ENCODE peak calls at places on chromosomes 13 and 19, in four cellular contexts. R is H54, U is Peyer's patch, G is A549. P is an unnamed sample.

GRCh38 chr13:51168623-51169022 is 53.6 kb upstream of the FAM124A start:
- DNase-seq in U (no peak), R (no peak), G (no peak), P (no peak)

GRCh38 chr13:110450016-110450900 is 111.3 kb downstream of the RAB20 start:
- DNase-seq in G (no peak), U (no peak), R (no peak), P (peak; percentile 9)

GRCh38 chr19:42081584-42082258 is 5.8 kb downstream of the ZNF574 start:
- DNase-seq in G (peak; percentile 82), R (peak; percentile 67), U (no peak), P (no peak)

GRCh38 chr19:16076154-16076957 is at the start of gene TPM4:
- DNase-seq in G (peak; percentile 93), R (peak; percentile 75), U (peak; percentile 94), P (peak; percentile 97)

GRCh38 chr13:34416833-34417425 is 525.1 kb upstream of the NBEA start:
- DNase-seq in U (peak; percentile 48), G (no peak), R (no peak), P (peak; percentile 20)

GRCh38 chr13:49023441-49023840 is 47.7 kb downstream of the FNDC3A start:
- DNase-seq in G (peak; percentile 24), U (no peak), R (no peak), P (no peak)

GRCh38 chr13:106480511-106480910 is 55.0 kb downstream of the EFNB2 start:
- DNase-seq in U (no peak), G (no peak), R (no peak), P (no peak)

GRCh38 chr19:22502766-22503165 is 80.6 kb upstream of the ZNF98 start:
- DNase-seq in G (no peak), U (no peak), R (no peak), P (no peak)

GRCh38 chr13:105139048-105139379 is 1396.4 kb downstream of the EFNB2 start:
- DNase-seq in G (no peak), U (no peak), R (no peak), P (no peak)

GRCh38 chr19:48963371-48964204 is 1.5 kb upstream of the FTL start:
- DNase-seq in G (peak; percentile 92), U (peak; percentile 92), R (peak; percentile 55), P (peak; percentile 87)
- TF ChIP-seq POLR2A in G (peak; percentile 35), U (peak; percentile 51), R (no peak), P (peak; percentile 39)

DNA sequence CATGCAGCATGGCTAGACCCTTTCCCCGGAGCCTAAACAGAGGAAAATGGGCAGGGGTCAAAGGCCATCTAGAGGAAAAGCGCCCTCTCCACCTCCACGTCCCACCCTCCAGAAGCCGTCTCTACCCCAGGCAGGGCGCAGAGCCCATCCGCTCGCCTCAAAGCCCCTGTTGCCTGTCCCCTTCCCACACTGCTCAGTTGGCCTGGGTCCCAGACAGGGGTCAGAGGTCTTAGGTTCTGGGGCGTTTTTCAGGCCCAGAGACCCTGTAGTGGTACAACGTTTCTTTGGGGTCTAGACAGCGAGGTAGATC is 285 bp downstream of the TMEM143 start:
- DNase-seq in U (no peak), R (no peak), G (no peak), P (no peak)
- TF ChIP-seq POLR2A in U (no peak), R (no peak), G (no peak), P (no peak)

GRCh38 chr13:95301135-95301946 is at the start of gene ABCC4:
- DNase-seq in R (peak; percentile 93), U (peak; percentile 75), G (peak; percentile 81), P (peak; percentile 17)
- TF ChIP-seq POLR2A in R (peak; percentile 27), U (no peak), G (peak; percentile 27), P (no peak)

DNA sequence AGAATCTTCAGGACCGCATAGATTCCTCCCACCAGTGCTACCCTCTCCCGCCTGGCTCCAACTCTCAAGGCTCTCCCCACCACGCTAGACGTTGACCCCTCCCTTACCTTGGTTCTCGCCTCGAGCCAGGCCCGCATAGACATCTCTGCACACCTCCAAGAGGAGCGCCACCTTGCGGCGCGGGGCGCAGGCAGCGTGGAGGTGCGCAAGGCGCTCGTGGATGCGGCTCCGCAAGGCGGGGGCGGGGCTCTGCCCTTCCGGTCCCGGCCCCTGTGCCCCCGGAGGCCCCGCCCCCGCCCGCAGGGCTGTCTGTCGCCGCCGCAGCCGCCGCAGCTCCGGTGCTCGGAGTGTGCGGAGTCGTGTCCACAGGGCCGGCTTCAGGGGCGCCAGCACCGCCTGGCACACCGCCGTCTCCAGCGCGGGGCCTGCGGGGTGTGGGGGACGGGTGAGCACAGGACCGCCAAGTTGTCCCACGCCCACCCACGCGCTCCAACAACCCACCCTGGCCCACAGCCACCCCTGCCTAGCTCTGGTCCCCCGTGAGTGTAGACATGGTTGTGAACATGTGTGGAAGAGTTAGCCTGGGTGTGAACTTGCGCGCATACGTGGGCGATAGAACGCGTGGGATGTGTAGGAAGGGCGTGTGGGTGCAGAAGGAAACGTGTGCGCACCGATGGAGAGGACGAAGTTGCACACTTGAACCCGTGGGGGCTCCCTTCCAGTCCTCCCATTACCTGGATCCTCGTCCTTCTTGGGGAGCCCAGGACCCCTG is 8.1 kb downstream of the RINL start:
- DNase-seq in G (peak; percentile 89), U (peak; percentile 98), R (no peak), P (peak; percentile 82)
- TF ChIP-seq POLR2A in G (no peak), U (no peak), R (no peak), P (no peak)

GRCh38 chr19:54245936-54246335 is 3.3 kb upstream of the LILRA6 start:
- DNase-seq in U (peak; percentile 22), R (no peak), G (no peak), P (no peak)

GRCh38 chr19:54252243-54252642 is 4.8 kb downstream of the LILRB5 start:
- DNase-seq in U (no peak), R (no peak), G (no peak), P (no peak)

GRCh38 chr19:54247106-54247930 is 4.7 kb upstream of the LILRA6 start:
- DNase-seq in G (no peak), R (no peak), U (peak; percentile 41), P (no peak)

GRCh38 chr19:54252845-54253244 is 4.2 kb downstream of the LILRB5 start:
- DNase-seq in U (peak; percentile 13), R (no peak), G (no peak), P (no peak)

GRCh38 chr19:54248016-54248601 is 5.5 kb upstream of the LILRA6 start:
- DNase-seq in U (peak; percentile 54), R (no peak), G (no peak), P (no peak)
- TF ChIP-seq POLR2A in U (no peak), R (no peak), G (no peak), P (no peak)

GRCh38 chr19:55659822-55660221 is 5.0 kb downstream of the U2AF2 start:
- DNase-seq in G (no peak), R (no peak), U (no peak), P (no peak)

GRCh38 chr19:55658846-55659459 is 4.1 kb downstream of the U2AF2 start:
- DNase-seq in U (no peak), R (no peak), G (no peak), P (no peak)

GRCh38 chr19:55661826-55662225 is 7.0 kb downstream of the U2AF2 start:
- DNase-seq in U (no peak), R (no peak), G (no peak), P (no peak)

GRCh38 chr19:55660404-55660803 is 5.6 kb downstream of the U2AF2 start:
- DNase-seq in G (no peak), R (no peak), U (no peak), P (no peak)

DNA sequence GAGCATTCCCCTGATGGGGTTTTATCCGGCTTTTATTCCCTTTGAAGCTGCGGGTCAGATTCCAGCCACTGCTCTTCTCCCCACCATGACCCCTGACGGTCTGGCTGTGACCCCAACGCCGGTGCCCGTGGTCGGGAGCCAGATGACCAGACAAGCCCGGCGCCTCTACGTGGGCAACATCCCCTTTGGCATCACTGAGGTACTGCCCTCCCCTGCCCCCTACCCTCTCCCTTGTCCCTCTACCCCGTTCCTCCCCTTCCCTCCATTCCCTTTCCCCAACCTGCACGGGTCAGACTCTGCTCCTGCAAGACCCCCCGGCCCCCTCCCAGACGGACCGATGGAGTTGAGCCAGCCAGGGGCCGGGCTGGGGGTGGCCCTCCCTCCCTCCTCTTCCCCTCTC is 6.2 kb downstream of the U2AF2 start:
- DNase-seq in G (no peak), U (no peak), R (no peak), P (no peak)
- TF ChIP-seq POLR2A in G (no peak), U (no peak), R (no peak), P (no peak)

DNA sequence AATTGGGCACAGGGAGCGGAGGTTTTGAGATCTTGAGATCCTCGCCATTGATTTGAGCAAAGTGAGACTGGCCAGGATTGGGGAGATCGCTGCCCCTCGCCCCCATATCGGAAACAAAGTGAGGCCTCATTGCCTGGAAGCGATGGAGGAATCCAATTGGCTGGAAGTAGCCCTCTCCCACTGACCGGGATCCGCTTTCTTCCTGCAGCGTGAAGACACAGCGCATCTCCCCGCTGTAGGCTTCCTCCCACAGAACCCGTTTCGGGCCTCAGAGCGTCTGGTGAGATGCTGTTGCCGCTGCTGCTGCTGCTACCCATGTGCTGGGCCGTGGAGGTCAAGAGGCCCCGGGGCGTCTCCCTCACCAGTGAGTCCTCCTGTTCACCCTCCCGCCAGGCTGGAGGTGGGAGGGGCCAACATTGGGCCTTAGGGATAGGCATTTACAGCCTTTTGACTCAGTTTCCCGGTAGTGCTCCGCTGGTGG is 438 bp downstream of the PRKCSH start:
- DNase-seq in U (peak; percentile 65), R (no peak), G (no peak), P (no peak)
- TF ChIP-seq POLR2A in U (no peak), R (peak; percentile 11), G (no peak), P (no peak)

GRCh38 chr19:56840452-56841193 is at the start of the genes PEG3 and ZIM2:
- DNase-seq in G (no peak), U (peak; percentile 52), R (no peak), P (peak; percentile 88)
- TF ChIP-seq POLR2A in G (no peak), U (no peak), R (no peak), P (no peak)

DNA sequence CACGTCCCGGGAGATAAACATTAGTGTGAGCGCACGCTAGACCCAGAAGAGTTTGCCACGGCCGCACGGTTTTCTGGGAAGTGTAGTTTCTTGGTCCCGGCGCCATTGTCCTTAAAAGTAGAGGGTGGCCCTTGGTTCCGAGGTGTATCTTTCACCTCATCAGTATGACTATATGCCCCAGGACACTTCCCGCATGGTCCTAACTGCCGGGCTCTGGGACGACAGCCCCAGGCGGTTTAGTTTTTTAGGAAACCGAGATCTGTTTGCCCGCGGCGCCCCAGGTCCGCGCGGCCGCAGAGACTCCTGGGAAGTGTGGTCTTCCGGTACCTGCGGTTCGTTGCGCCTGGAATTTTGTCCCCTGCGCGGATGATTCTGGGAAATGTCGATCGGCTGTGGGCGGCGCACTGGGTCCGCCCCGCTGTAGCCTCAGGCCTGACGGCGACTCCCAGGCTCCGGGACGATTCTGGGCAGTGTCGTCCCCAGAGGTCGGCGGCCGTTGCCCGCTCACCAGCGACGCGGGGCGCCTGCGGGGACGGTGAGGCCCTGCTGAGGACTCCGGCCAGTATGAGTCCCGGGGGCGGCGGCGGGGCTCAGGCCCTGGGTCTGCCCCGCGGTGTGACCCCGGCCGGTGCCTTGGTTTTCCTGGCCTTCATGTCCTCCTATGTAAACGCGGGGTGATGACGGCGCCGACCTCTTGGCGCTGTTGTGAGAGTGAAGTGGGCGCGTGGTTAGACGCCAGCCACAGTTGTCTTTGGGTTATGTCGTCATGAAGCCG is at the start of gene ZNF181:
- DNase-seq in G (peak; percentile 98), U (peak; percentile 94), R (peak; percentile 75), P (peak; percentile 83)
- TF ChIP-seq POLR2A in G (peak; percentile 90), U (peak; percentile 63), R (peak; percentile 81), P (no peak)